ENCODE peak calls at places on chromosomes 16 and 17, in ten cellular contexts. One of them, this sample, is unnamed.

GRCh38 chr16:67248401-67249177 is at the start of gene SLC9A5:
- DNase-seq in breast epithelium: no peak
- DNase-seq in HCT116: no peak
- DNase-seq in GM06990: peak; percentile 69
- DNase-seq in lower leg skin: no peak
- DNase-seq in MG63: no peak
- DNase-seq in A549: no peak
- DNase-seq in pancreas: peak; percentile 69
- DNase-seq in skeletal muscle cell: no peak
- DNase-seq in choroid plexus epithelial cell: no peak
- DNase-seq in this sample: peak; percentile 69

GRCh38 chr17:39800540-39800939 is 62.8 kb downstream of the GRB7 start:
- DNase-seq in choroid plexus epithelial cell: no peak
- DNase-seq in lower leg skin: no peak
- DNase-seq in pancreas: no peak
- DNase-seq in A549: no peak
- DNase-seq in GM06990: peak; percentile 55
- DNase-seq in MG63: no peak
- DNase-seq in HCT116: no peak
- DNase-seq in breast epithelium: no peak
- DNase-seq in skeletal muscle cell: no peak
- DNase-seq in this sample: no peak

GRCh38 chr17:4433515-4434031 is at the start of gene SPNS3:
- DNase-seq in choroid plexus epithelial cell: no peak
- DNase-seq in HCT116: no peak
- DNase-seq in lower leg skin: no peak
- DNase-seq in skeletal muscle cell: no peak
- DNase-seq in A549: no peak
- DNase-seq in GM06990: peak; percentile 52
- DNase-seq in pancreas: no peak
- DNase-seq in breast epithelium: no peak
- DNase-seq in MG63: peak; percentile 25
- DNase-seq in this sample: no peak

GRCh38 chr17:81453712-81454111 is 58.5 kb downstream of the BAHCC1 start:
- DNase-seq in A549: no peak
- DNase-seq in MG63: no peak
- DNase-seq in HCT116: no peak
- DNase-seq in GM06990: peak; percentile 60
- DNase-seq in lower leg skin: no peak
- DNase-seq in skeletal muscle cell: no peak
- DNase-seq in breast epithelium: no peak
- DNase-seq in pancreas: no peak
- DNase-seq in choroid plexus epithelial cell: no peak
- DNase-seq in this sample: no peak

GRCh38 chr16:13873835-13874438 is 46.0 kb upstream of the ERCC4 start:
- DNase-seq in choroid plexus epithelial cell: peak; percentile 38
- DNase-seq in breast epithelium: no peak
- DNase-seq in A549: peak; percentile 29
- DNase-seq in GM06990: no peak
- DNase-seq in skeletal muscle cell: no peak
- DNase-seq in MG63: no peak
- DNase-seq in HCT116: peak; percentile 28
- DNase-seq in pancreas: no peak
- DNase-seq in lower leg skin: no peak
- DNase-seq in this sample: no peak

GRCh38 chr16:2535644-2536021 is 2.2 kb upstream of the PDPK1 start:
- DNase-seq in A549: no peak
- DNase-seq in lower leg skin: peak; percentile 47
- DNase-seq in choroid plexus epithelial cell: peak; percentile 76
- DNase-seq in breast epithelium: no peak
- DNase-seq in skeletal muscle cell: peak; percentile 82
- DNase-seq in pancreas: no peak
- DNase-seq in HCT116: no peak
- DNase-seq in MG63: peak; percentile 67
- DNase-seq in GM06990: no peak
- DNase-seq in this sample: peak; percentile 38

GRCh38 chr17:74760404-74761105 is 12.1 kb downstream of the NHERF1 start:
- DNase-seq in GM06990: no peak
- DNase-seq in HCT116: no peak
- DNase-seq in choroid plexus epithelial cell: no peak
- DNase-seq in MG63: peak; percentile 66
- DNase-seq in skeletal muscle cell: no peak
- DNase-seq in A549: no peak
- DNase-seq in pancreas: no peak
- DNase-seq in lower leg skin: no peak
- DNase-seq in breast epithelium: no peak
- DNase-seq in this sample: no peak

GRCh38 chr16:69853481-69853880 is 91.3 kb downstream of the WWP2 start:
- DNase-seq in GM06990: no peak
- DNase-seq in pancreas: no peak
- DNase-seq in HCT116: no peak
- DNase-seq in skeletal muscle cell: no peak
- DNase-seq in A549: no peak
- DNase-seq in lower leg skin: no peak
- DNase-seq in breast epithelium: no peak
- DNase-seq in MG63: no peak
- DNase-seq in choroid plexus epithelial cell: no peak
- DNase-seq in this sample: no peak

GRCh38 chr16:4330277-4330882 is 14.5 kb downstream of the GLIS2 start:
- DNase-seq in GM06990: peak; percentile 65
- DNase-seq in HCT116: no peak
- DNase-seq in pancreas: peak; percentile 96
- DNase-seq in choroid plexus epithelial cell: peak; percentile 80
- DNase-seq in skeletal muscle cell: no peak
- DNase-seq in A549: peak; percentile 77
- DNase-seq in MG63: peak; percentile 78
- DNase-seq in breast epithelium: peak; percentile 84
- DNase-seq in lower leg skin: peak; percentile 65
- DNase-seq in this sample: peak; percentile 88

GRCh38 chr17:3026125-3026855 is 37.1 kb downstream of the OR1D5 start:
- DNase-seq in HCT116: no peak
- DNase-seq in lower leg skin: no peak
- DNase-seq in breast epithelium: no peak
- DNase-seq in GM06990: no peak
- DNase-seq in A549: no peak
- DNase-seq in skeletal muscle cell: no peak
- DNase-seq in MG63: no peak
- DNase-seq in choroid plexus epithelial cell: no peak
- DNase-seq in pancreas: peak; percentile 52
- DNase-seq in this sample: peak; percentile 19

GRCh38 chr17:17966399-17966798 is 5.8 kb downstream of the TOM1L2 start:
- DNase-seq in MG63: no peak
- DNase-seq in lower leg skin: no peak
- DNase-seq in choroid plexus epithelial cell: no peak
- DNase-seq in A549: no peak
- DNase-seq in skeletal muscle cell: no peak
- DNase-seq in breast epithelium: no peak
- DNase-seq in HCT116: no peak
- DNase-seq in GM06990: no peak
- DNase-seq in pancreas: no peak
- DNase-seq in this sample: no peak

GRCh38 chr16:68229431-68230175 is 6.3 kb downstream of the ESRP2 start:
- DNase-seq in MG63: no peak
- DNase-seq in GM06990: no peak
- DNase-seq in breast epithelium: no peak
- DNase-seq in HCT116: no peak
- DNase-seq in pancreas: no peak
- DNase-seq in A549: peak; percentile 58
- DNase-seq in choroid plexus epithelial cell: peak; percentile 72
- DNase-seq in lower leg skin: no peak
- DNase-seq in skeletal muscle cell: peak; percentile 21
- DNase-seq in this sample: peak; percentile 58

GRCh38 chr16:8796469-8797363 is 723 bp downstream of the TMEM186 start:
- DNase-seq in HCT116: no peak
- DNase-seq in skeletal muscle cell: no peak
- DNase-seq in choroid plexus epithelial cell: no peak
- DNase-seq in A549: no peak
- DNase-seq in MG63: no peak
- DNase-seq in pancreas: no peak
- DNase-seq in GM06990: no peak
- DNase-seq in breast epithelium: no peak
- DNase-seq in lower leg skin: no peak
- DNase-seq in this sample: no peak

GRCh38 chr16:10620120-10620519 is 39.7 kb upstream of the EMP2 start:
- DNase-seq in breast epithelium: no peak
- DNase-seq in A549: no peak
- DNase-seq in pancreas: no peak
- DNase-seq in GM06990: no peak
- DNase-seq in choroid plexus epithelial cell: no peak
- DNase-seq in MG63: no peak
- DNase-seq in HCT116: no peak
- DNase-seq in skeletal muscle cell: no peak
- DNase-seq in lower leg skin: no peak
- DNase-seq in this sample: no peak

GRCh38 chr16:10616744-10617640 is 36.6 kb upstream of the EMP2 start:
- DNase-seq in breast epithelium: peak; percentile 90
- DNase-seq in skeletal muscle cell: peak; percentile 16
- DNase-seq in lower leg skin: no peak
- DNase-seq in A549: no peak
- DNase-seq in pancreas: no peak
- DNase-seq in MG63: peak; percentile 86
- DNase-seq in choroid plexus epithelial cell: peak; percentile 19
- DNase-seq in GM06990: no peak
- DNase-seq in HCT116: peak; percentile 8
- DNase-seq in this sample: peak; percentile 37

GRCh38 chr16:10619271-10619849 is 39.0 kb upstream of the EMP2 start:
- DNase-seq in choroid plexus epithelial cell: no peak
- DNase-seq in pancreas: no peak
- DNase-seq in GM06990: no peak
- DNase-seq in A549: no peak
- DNase-seq in HCT116: no peak
- DNase-seq in lower leg skin: peak; percentile 42
- DNase-seq in breast epithelium: peak; percentile 68
- DNase-seq in skeletal muscle cell: no peak
- DNase-seq in MG63: no peak
- DNase-seq in this sample: peak; percentile 51

GRCh38 chr16:10617662-10618420 is 37.4 kb upstream of the EMP2 start:
- DNase-seq in GM06990: no peak
- DNase-seq in A549: no peak
- DNase-seq in HCT116: no peak
- DNase-seq in MG63: no peak
- DNase-seq in pancreas: no peak
- DNase-seq in lower leg skin: no peak
- DNase-seq in skeletal muscle cell: no peak
- DNase-seq in choroid plexus epithelial cell: no peak
- DNase-seq in breast epithelium: no peak
- DNase-seq in this sample: no peak

GRCh38 chr16:10618710-10619209 is 38.4 kb upstream of the EMP2 start:
- DNase-seq in skeletal muscle cell: no peak
- DNase-seq in A549: no peak
- DNase-seq in HCT116: no peak
- DNase-seq in choroid plexus epithelial cell: no peak
- DNase-seq in pancreas: no peak
- DNase-seq in MG63: no peak
- DNase-seq in lower leg skin: no peak
- DNase-seq in breast epithelium: no peak
- DNase-seq in GM06990: no peak
- DNase-seq in this sample: no peak
- H3K4me3 ChIP-seq in skeletal muscle cell: no peak overlapping the region
- H3K4me3 ChIP-seq in A549: no peak overlapping the region
- H3K4me3 ChIP-seq in HCT116: no peak overlapping the region
- H3K4me3 ChIP-seq in choroid plexus epithelial cell: no peak overlapping the region
- H3K4me3 ChIP-seq in pancreas: no peak overlapping the region
- H3K4me3 ChIP-seq in MG63: no peak overlapping the region
- H3K4me3 ChIP-seq in lower leg skin: no peak overlapping the region
- H3K4me3 ChIP-seq in breast epithelium: peak overlapping the region; percentile 57
- H3K4me3 ChIP-seq in GM06990: no peak overlapping the region
- H3K4me3 ChIP-seq in this sample: no peak overlapping the region

GRCh38 chr16:57628008-57628781 is at the start of gene ADGRG1:
- DNase-seq in lower leg skin: peak; percentile 76
- DNase-seq in breast epithelium: no peak
- DNase-seq in A549: peak; percentile 95
- DNase-seq in GM06990: no peak
- DNase-seq in choroid plexus epithelial cell: peak; percentile 97
- DNase-seq in skeletal muscle cell: peak; percentile 88
- DNase-seq in pancreas: no peak
- DNase-seq in MG63: peak; percentile 99
- DNase-seq in HCT116: peak; percentile 71
- DNase-seq in this sample: peak; percentile 59
- H3K4me3 ChIP-seq in lower leg skin: peak within 1 kb of the TSS; percentile 26
- H3K4me3 ChIP-seq in breast epithelium: peak within 1 kb of the TSS; percentile 61
- H3K4me3 ChIP-seq in A549: peak within 1 kb of the TSS; percentile 44
- H3K4me3 ChIP-seq in GM06990: no peak within 1 kb of the TSS
- H3K4me3 ChIP-seq in choroid plexus epithelial cell: peak within 1 kb of the TSS; percentile 52
- H3K4me3 ChIP-seq in skeletal muscle cell: peak within 1 kb of the TSS; percentile 25
- H3K4me3 ChIP-seq in pancreas: peak within 1 kb of the TSS; percentile 23
- H3K4me3 ChIP-seq in MG63: peak within 1 kb of the TSS; percentile 10
- H3K4me3 ChIP-seq in HCT116: peak within 1 kb of the TSS; percentile 26
- H3K4me3 ChIP-seq in this sample: peak within 1 kb of the TSS; percentile 28

GRCh38 chr16:1428511-1428910 is 2.4 kb upstream of the PERCC1 start:
- DNase-seq in pancreas: peak; percentile 61
- DNase-seq in lower leg skin: no peak
- DNase-seq in MG63: no peak
- DNase-seq in A549: peak; percentile 82
- DNase-seq in breast epithelium: peak; percentile 68
- DNase-seq in choroid plexus epithelial cell: peak; percentile 27
- DNase-seq in skeletal muscle cell: no peak
- DNase-seq in HCT116: no peak
- DNase-seq in GM06990: peak; percentile 50
- DNase-seq in this sample: no peak

GRCh38 chr16:1429026-1429425 is 1.9 kb upstream of the PERCC1 start:
- DNase-seq in HCT116: no peak
- DNase-seq in breast epithelium: no peak
- DNase-seq in lower leg skin: no peak
- DNase-seq in pancreas: no peak
- DNase-seq in choroid plexus epithelial cell: no peak
- DNase-seq in A549: no peak
- DNase-seq in skeletal muscle cell: no peak
- DNase-seq in MG63: no peak
- DNase-seq in GM06990: no peak
- DNase-seq in this sample: no peak

GRCh38 chr16:1426734-1427451 is 4.0 kb upstream of the PERCC1 start:
- DNase-seq in breast epithelium: no peak
- DNase-seq in MG63: no peak
- DNase-seq in lower leg skin: no peak
- DNase-seq in skeletal muscle cell: no peak
- DNase-seq in choroid plexus epithelial cell: no peak
- DNase-seq in GM06990: no peak
- DNase-seq in A549: no peak
- DNase-seq in pancreas: no peak
- DNase-seq in HCT116: no peak
- DNase-seq in this sample: no peak

GRCh38 chr16:1429631-1430030 is 1.2 kb upstream of the PERCC1 start:
- DNase-seq in A549: no peak
- DNase-seq in GM06990: no peak
- DNase-seq in lower leg skin: no peak
- DNase-seq in choroid plexus epithelial cell: no peak
- DNase-seq in HCT116: no peak
- DNase-seq in pancreas: no peak
- DNase-seq in MG63: no peak
- DNase-seq in breast epithelium: no peak
- DNase-seq in skeletal muscle cell: no peak
- DNase-seq in this sample: no peak

GRCh38 chr16:1427473-1428461 is 3.1 kb upstream of the PERCC1 start:
- DNase-seq in breast epithelium: no peak
- DNase-seq in GM06990: no peak
- DNase-seq in A549: no peak
- DNase-seq in lower leg skin: no peak
- DNase-seq in MG63: no peak
- DNase-seq in skeletal muscle cell: no peak
- DNase-seq in HCT116: no peak
- DNase-seq in pancreas: peak; percentile 52
- DNase-seq in choroid plexus epithelial cell: no peak
- DNase-seq in this sample: no peak
- H3K4me3 ChIP-seq in breast epithelium: peak overlapping the region; percentile 68
- H3K4me3 ChIP-seq in GM06990: no peak overlapping the region
- H3K4me3 ChIP-seq in A549: no peak overlapping the region
- H3K4me3 ChIP-seq in lower leg skin: no peak overlapping the region
- H3K4me3 ChIP-seq in MG63: no peak overlapping the region
- H3K4me3 ChIP-seq in skeletal muscle cell: no peak overlapping the region
- H3K4me3 ChIP-seq in HCT116: no peak overlapping the region
- H3K4me3 ChIP-seq in pancreas: no peak overlapping the region
- H3K4me3 ChIP-seq in choroid plexus epithelial cell: no peak overlapping the region
- H3K4me3 ChIP-seq in this sample: no peak overlapping the region

GRCh38 chr16:79770244-79771064 is 169.9 kb upstream of the MAF start:
- DNase-seq in lower leg skin: peak; percentile 86
- DNase-seq in breast epithelium: peak; percentile 88
- DNase-seq in A549: peak; percentile 85
- DNase-seq in HCT116: no peak
- DNase-seq in pancreas: peak; percentile 93
- DNase-seq in choroid plexus epithelial cell: peak; percentile 90
- DNase-seq in skeletal muscle cell: peak; percentile 31
- DNase-seq in MG63: peak; percentile 79
- DNase-seq in GM06990: peak; percentile 82
- DNase-seq in this sample: peak; percentile 90
- H3K4me3 ChIP-seq in lower leg skin: peak overlapping the region; percentile 9
- H3K4me3 ChIP-seq in breast epithelium: peak overlapping the region; percentile 72
- H3K4me3 ChIP-seq in A549: peak overlapping the region; percentile 50
- H3K4me3 ChIP-seq in HCT116: no peak overlapping the region
- H3K4me3 ChIP-seq in pancreas: peak overlapping the region; percentile 58
- H3K4me3 ChIP-seq in choroid plexus epithelial cell: peak overlapping the region; percentile 71
- H3K4me3 ChIP-seq in skeletal muscle cell: peak overlapping the region; percentile 45
- H3K4me3 ChIP-seq in MG63: peak overlapping the region; percentile 47
- H3K4me3 ChIP-seq in GM06990: peak overlapping the region; percentile 60
- H3K4me3 ChIP-seq in this sample: peak overlapping the region; percentile 62